ENCODE peak calls at places on chromosomes 3 and 15, in ten cellular contexts. R, I, D, F, J, Q, X, C, P and H are unnamed samples.

GRCh38 chr3:42717311-42717710 is 14.7 kb upstream of the HHATL start:
- DNase-seq in X (no peak), C (no peak), I (no peak), J (no peak), D (no peak), Q (no peak), P (no peak), F (no peak), R (no peak), H (no peak)

GRCh38 chr3:182802413-182802812 is 9.1 kb downstream of the ATP11B start:
- DNase-seq in D (no peak), X (no peak), J (no peak), F (no peak), R (no peak), Q (no peak), I (no peak), P (no peak), C (no peak), H (no peak)

GRCh38 chr3:20072422-20072821 is 32.2 kb downstream of the KAT2B start:
- DNase-seq in F (no peak), J (no peak), P (no peak), X (no peak), D (no peak), C (no peak), I (no peak), Q (no peak), R (no peak), H (no peak)

GRCh38 chr15:23695282-23695681 is 8.2 kb upstream of the NDN start:
- DNase-seq in X (no peak), D (no peak), R (no peak), P (no peak), F (no peak), C (no peak), J (no peak), Q (no peak), I (no peak), H (no peak)

GRCh38 chr3:184540777-184541681 is 20.6 kb upstream of the EPHB3 start:
- DNase-seq in D (peak), P (no peak), C (peak), F (peak), R (peak), Q (no peak), I (peak), J (peak), X (peak), H (peak)

GRCh38 chr15:75672646-75673425 is 25.1 kb downstream of the SNX33 start:
- DNase-seq in C (peak), R (no peak), X (peak), Q (no peak), J (no peak), I (peak), D (no peak), P (peak), F (no peak), H (no peak)

GRCh38 chr15:78301326-78301725 is 1.9 kb upstream of the SKIC8 start:
- DNase-seq in I (no peak), P (no peak), C (no peak), J (no peak), Q (no peak), R (peak), F (no peak), X (no peak), D (no peak), H (peak)

GRCh38 chr3:153856932-153857331 is 264.3 kb upstream of the ARHGEF26 start:
- DNase-seq in R (no peak), P (no peak), F (no peak), Q (no peak), J (no peak), I (no peak), C (no peak), D (no peak), X (no peak), H (no peak)

GRCh38 chr15:60733196-60733595 is 254.3 kb upstream of the ICE2 start:
- DNase-seq in J (no peak), X (no peak), I (no peak), F (no peak), D (no peak), R (no peak), P (no peak), C (no peak), Q (no peak), H (peak)

GRCh38 chr3:54570008-54570407 is 357.9 kb downstream of the LRTM1 start:
- DNase-seq in D (no peak), J (no peak), R (no peak), C (no peak), I (no peak), Q (no peak), X (no peak), P (no peak), F (no peak), H (no peak)

GRCh38 chr3:24493951-24494615 is 567 bp downstream of the THRB start:
- DNase-seq in P (no peak), C (peak), I (peak), X (no peak), J (peak), R (no peak), F (peak), D (no peak), Q (peak), H (no peak)

GRCh38 chr3:111846717-111847116 is 12.3 kb upstream of the PHLDB2 start:
- DNase-seq in F (no peak), Q (no peak), J (no peak), X (peak), P (no peak), R (no peak), I (no peak), C (peak), D (no peak), H (no peak)

GRCh38 chr3:125141596-125142417 is 70.7 kb downstream of the SLC12A8 start:
- DNase-seq in I (peak), J (peak), P (no peak), X (no peak), D (peak), R (peak), C (no peak), F (peak), Q (no peak), H (peak)

GRCh38 chr15:34367128-34368081 is at the start of gene LPCAT4:
- DNase-seq in R (peak), P (peak), C (peak), Q (peak), D (peak), F (peak), J (peak), I (peak), X (peak), H (peak)

GRCh38 chr3:192802957-192803899 is 75.9 kb upstream of the FGF12 start:
- DNase-seq in P (no peak), C (peak), X (peak), F (no peak), D (peak), I (no peak), Q (no peak), R (peak), J (no peak), H (no peak)

GRCh38 chr3:134030382-134030753 is 643 bp upstream of the SLCO2A1 start:
- DNase-seq in F (peak), C (no peak), J (peak), Q (no peak), X (no peak), R (no peak), I (no peak), D (no peak), P (no peak), H (peak)

GRCh38 chr15:69104050-69104750 is 56.2 kb upstream of the GLCE start:
- DNase-seq in R (peak), F (no peak), P (no peak), Q (no peak), D (no peak), C (no peak), X (no peak), I (no peak), J (no peak), H (peak)

GRCh38 chr15:67018026-67018425 is 47.4 kb upstream of the SMAD3 start:
- DNase-seq in F (no peak), D (no peak), Q (no peak), R (no peak), X (no peak), C (no peak), I (no peak), J (no peak), P (no peak), H (no peak)

GRCh38 chr3:151960956-151961580 is 87.6 kb downstream of the SUCNR1 start:
- DNase-seq in F (no peak), Q (no peak), D (no peak), C (no peak), I (no peak), P (no peak), X (peak), R (no peak), J (no peak), H (no peak)

GRCh38 chr3:161890147-161890625 is 393.6 kb downstream of the OTOL1 start:
- DNase-seq in X (peak), F (no peak), I (no peak), R (no peak), J (no peak), Q (no peak), C (peak), P (peak), D (no peak), H (no peak)

GRCh38 chr15:63374686-63375520 is 6.7 kb downstream of the CA12 start:
- DNase-seq in D (no peak), R (no peak), Q (no peak), C (peak), P (peak), J (no peak), X (peak), I (peak), F (no peak), H (peak)

GRCh38 chr3:184685055-184685454 is 26.8 kb downstream of the MAGEF1 start:
- DNase-seq in X (no peak), D (no peak), J (no peak), C (no peak), I (no peak), Q (no peak), F (no peak), R (no peak), P (no peak), H (no peak)

GRCh38 chr15:62559049-62559733 is 394.1 kb upstream of the C2CD4B start:
- DNase-seq in R (no peak), X (peak), C (peak), F (no peak), Q (no peak), I (peak), P (no peak), J (no peak), D (no peak), H (no peak)

GRCh38 chr3:123449092-123449985 is 449 bp upstream of the ADCY5 start:
- DNase-seq in I (peak), P (no peak), X (peak), Q (peak), F (peak), R (no peak), J (no peak), D (peak), C (peak), H (peak)

GRCh38 chr15:74264081-74264501 is 28.0 kb downstream of the CCDC33 start:
- DNase-seq in J (no peak), I (no peak), X (no peak), D (no peak), Q (no peak), R (no peak), C (no peak), P (no peak), F (no peak), H (no peak)

GRCh38 chr3:171175840-171176239 is 149.3 kb upstream of the SLC2A2 start:
- DNase-seq in D (no peak), X (peak), P (no peak), I (no peak), Q (no peak), J (no peak), F (no peak), R (no peak), C (peak), H (no peak)

GRCh38 chr15:90582553-90582952 is 52.8 kb downstream of the CRTC3 start:
- DNase-seq in I (no peak), Q (no peak), D (no peak), X (no peak), J (no peak), C (no peak), F (no peak), P (no peak), R (no peak), H (no peak)

DNA sequence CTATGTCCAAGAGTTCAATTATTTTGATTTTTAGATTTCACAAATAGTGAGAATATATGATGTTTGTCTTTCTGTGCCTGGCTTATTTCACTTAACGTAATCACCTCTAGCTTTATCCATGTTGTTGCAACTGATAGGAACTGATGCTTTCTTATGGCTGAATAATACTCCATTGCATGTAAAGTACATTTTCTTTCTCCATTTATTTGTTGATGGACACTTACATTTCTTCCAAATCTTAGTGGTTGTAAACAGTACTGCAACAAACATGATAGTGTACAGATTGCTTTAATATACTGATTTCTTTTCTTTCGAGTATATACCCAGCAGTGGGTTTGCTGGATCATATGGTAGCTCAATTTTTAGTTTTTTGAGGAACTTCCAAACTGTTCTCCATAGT is 600.6 kb upstream of the SEMA6D start:
- DNase-seq in J (no peak), P (no peak), Q (no peak), X (no peak), I (no peak), D (no peak), R (no peak), F (no peak), C (no peak), H (no peak)
- TF ChIP-seq CTCF in J (no peak), P (no peak), Q (no peak), X (no peak), I (no peak), D (no peak), R (no peak), F (peak), C (peak), H (no peak)

GRCh38 chr3:135905058-135905724 is 60.3 kb upstream of the PPP2R3A start:
- DNase-seq in R (no peak), F (no peak), J (no peak), Q (no peak), I (no peak), C (peak), D (no peak), X (peak), P (no peak), H (no peak)
- TF ChIP-seq CTCF in R (no peak), F (no peak), J (no peak), Q (peak), I (peak), C (peak), D (no peak), X (peak), P (peak), H (no peak)

GRCh38 chr3:129812589-129812988 is 80.9 kb downstream of the TMCC1 start:
- DNase-seq in R (no peak), X (no peak), F (no peak), C (no peak), Q (no peak), D (no peak), J (no peak), I (no peak), P (no peak), H (no peak)

GRCh38 chr3:129809297-129809696 is 84.2 kb downstream of the TMCC1 start:
- DNase-seq in D (no peak), X (no peak), J (no peak), I (no peak), F (no peak), P (no peak), C (peak), Q (no peak), R (no peak), H (no peak)
- TF ChIP-seq CTCF in D (no peak), X (no peak), J (no peak), I (no peak), F (no peak), P (no peak), C (no peak), Q (no peak), R (no peak), H (no peak)

DNA sequence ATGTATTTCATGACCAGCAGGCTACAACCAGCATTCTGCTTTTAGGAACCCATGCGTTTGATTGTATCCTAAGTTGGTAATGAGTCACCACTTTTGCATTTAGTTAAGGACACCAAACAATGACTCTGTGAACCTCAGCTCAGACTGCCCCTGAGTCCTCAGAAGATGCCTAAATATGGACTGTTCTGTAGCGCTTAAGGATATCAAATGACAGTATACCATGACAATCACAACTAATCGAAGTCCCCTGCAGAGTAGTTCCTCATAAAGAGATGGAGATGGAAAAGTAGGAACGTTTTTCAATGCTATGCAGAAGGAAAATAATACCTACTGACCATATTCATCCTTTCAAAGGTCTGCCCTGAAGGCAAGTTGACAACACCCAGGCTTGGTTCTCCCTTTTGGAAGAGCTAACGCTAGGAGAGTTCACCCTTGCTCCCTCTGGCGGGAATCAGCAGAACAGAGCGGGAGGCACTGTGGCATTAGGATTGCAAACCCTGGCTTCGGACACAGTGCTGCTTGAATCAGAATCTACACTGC is 508.6 kb downstream of the FHIT start:
- DNase-seq in I (no peak), Q (no peak), J (no peak), X (peak), P (no peak), D (no peak), C (peak), R (no peak), F (peak), H (no peak)
- TF ChIP-seq CTCF in I (peak), Q (no peak), J (no peak), X (peak), P (peak), D (no peak), C (peak), R (no peak), F (peak), H (no peak)

GRCh38 chr3:71565326-71565725 is 18.2 kb downstream of the FOXP1 start:
- DNase-seq in F (no peak), I (no peak), P (no peak), R (no peak), Q (no peak), C (no peak), X (no peak), D (no peak), J (no peak), H (no peak)
- TF ChIP-seq CTCF in F (no peak), I (no peak), P (no peak), R (no peak), Q (no peak), C (no peak), X (no peak), D (no peak), J (no peak), H (no peak)